ENCODE peak calls at places on chromosomes 2 and 18, in six cellular contexts. O, F, V, E, T and D are unnamed samples.

GRCh38 chr18:11276678-11277077 is 127.3 kb upstream of the PIEZO2 start:
- DNase-seq in V (no peak), T (no peak), F (no peak), E (no peak), O (no peak), D (no peak)

GRCh38 chr18:46915800-46916550 is 1.3 kb downstream of the PIAS2 start:
- DNase-seq in F (no peak), O (no peak), E (no peak), V (no peak), T (no peak), D (no peak)

GRCh38 chr18:37493352-37493935 is 72.2 kb downstream of the CELF4 start:
- DNase-seq in E (no peak), O (no peak), F (no peak), T (no peak), V (no peak), D (no peak)

GRCh38 chr2:133718688-133719201 is 150.5 kb upstream of the NCKAP5 start:
- DNase-seq in E (peak), F (no peak), T (peak), O (peak), V (no peak), D (no peak)

GRCh38 chr2:130869441-130870160 is 32.9 kb downstream of the ARHGEF4 start:
- DNase-seq in F (no peak), T (no peak), E (no peak), O (no peak), V (no peak), D (no peak)

GRCh38 chr2:160300203-160300602 is 100.1 kb upstream of the ITGB6 start:
- DNase-seq in F (no peak), E (no peak), V (no peak), T (no peak), O (no peak), D (no peak)

GRCh38 chr2:95044598-95044997 is 19.1 kb downstream of the MAL start:
- DNase-seq in F (no peak), E (no peak), O (no peak), T (no peak), V (no peak), D (no peak)

GRCh38 chr2:11784747-11785610 is 38.5 kb downstream of the LPIN1 start:
- DNase-seq in V (no peak), F (no peak), E (no peak), T (peak), O (no peak), D (peak)

GRCh38 chr2:26173596-26174482 is 951 bp downstream of the GAREM2 start:
- DNase-seq in F (no peak), O (no peak), V (no peak), T (no peak), E (no peak), D (no peak)

GRCh38 chr2:174492963-174493431 is 6.2 kb upstream of the GPR155 start:
- DNase-seq in V (peak), F (peak), T (no peak), E (no peak), O (no peak), D (peak)

GRCh38 chr2:238169021-238169707 is 10.4 kb downstream of the ERFE start:
- DNase-seq in T (peak), O (peak), V (no peak), F (no peak), E (peak), D (no peak)

GRCh38 chr2:196247114-196247978 is 76.0 kb upstream of the STK17B start:
- DNase-seq in V (no peak), O (no peak), F (no peak), E (no peak), T (peak), D (no peak)

GRCh38 chr2:163281717-163282116 is 443.1 kb upstream of the KCNH7 start:
- DNase-seq in E (no peak), T (no peak), V (no peak), O (no peak), F (no peak), D (no peak)

GRCh38 chr2:42474765-42475454 is 18.9 kb downstream of the KCNG3 start:
- DNase-seq in O (no peak), E (no peak), V (no peak), F (no peak), T (no peak), D (no peak)

GRCh38 chr2:75173746-75174145 is 25.6 kb downstream of the TACR1 start:
- DNase-seq in F (no peak), V (no peak), T (no peak), E (no peak), O (no peak), D (no peak)

GRCh38 chr2:177106212-177106611 is 106.4 kb upstream of the HNRNPA3 start:
- DNase-seq in T (no peak), O (no peak), V (no peak), F (no peak), E (no peak), D (no peak)

GRCh38 chr18:38695559-38696270 is 1130.1 kb upstream of the CELF4 start:
- DNase-seq in F (no peak), V (no peak), T (peak), E (no peak), O (no peak), D (no peak)

GRCh38 chr2:204691911-204692510 is 146.7 kb downstream of the PARD3B start:
- DNase-seq in V (no peak), E (no peak), O (peak), T (peak), F (no peak), D (no peak)

GRCh38 chr2:27954771-27955384 is 64.3 kb downstream of the BABAM2 start:
- DNase-seq in V (no peak), E (no peak), O (peak), T (peak), F (peak), D (peak)
- TF ChIP-seq CTCF in V (no peak), E (peak), O (peak), T (peak), F (peak), D (no peak)

DNA sequence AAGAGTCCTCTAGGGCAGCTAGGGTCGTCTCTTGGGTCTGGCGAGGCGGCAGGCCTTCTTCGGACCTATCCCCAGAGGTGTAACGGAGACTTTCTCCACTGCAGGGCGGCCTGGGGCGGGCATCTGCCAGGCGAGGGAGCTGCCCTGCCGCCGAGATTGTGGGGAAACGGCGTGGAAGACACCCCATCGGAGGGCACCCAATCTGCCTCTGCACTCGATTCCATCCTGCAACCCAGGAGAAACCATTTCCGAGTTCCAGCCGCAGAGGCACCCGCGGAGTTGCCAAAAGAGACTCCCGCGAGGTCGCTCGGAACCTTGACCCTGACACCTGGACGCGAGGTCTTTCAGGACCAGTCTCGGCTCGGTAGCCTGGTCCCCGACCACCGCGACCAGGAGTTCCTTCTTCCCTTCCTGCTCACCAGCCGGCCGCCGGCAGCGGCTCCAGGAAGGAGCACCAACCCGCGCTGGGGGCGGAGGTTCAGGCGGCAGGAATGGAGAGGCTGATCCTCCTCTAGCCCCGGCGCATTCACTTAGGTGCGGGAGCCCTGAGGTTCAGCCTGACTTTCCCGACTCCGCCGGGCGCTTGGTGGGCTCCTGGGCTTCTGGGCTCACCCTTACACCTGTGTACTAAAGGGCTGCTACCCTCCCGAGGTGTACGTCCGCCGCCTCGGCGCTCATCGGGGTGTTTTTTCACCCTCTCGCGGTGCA is 8.2 kb downstream of the SIX2 start:
- DNase-seq in F (no peak), T (no peak), O (no peak), E (no peak), V (no peak), D (no peak)
- H3K4me3 ChIP-seq in F (no peak), T (peak), O (peak), E (peak), V (no peak), D (no peak)

GRCh38 chr18:21111351-21112139 is at the start of gene ROCK1:
- DNase-seq in E (peak), V (peak), T (peak), F (peak), O (peak), D (peak)

GRCh38 chr18:21112543-21113105 is 1.0 kb upstream of the ROCK1 start:
- DNase-seq in E (no peak), F (no peak), T (peak), O (no peak), V (no peak), D (no peak)

GRCh38 chr18:21117385-21118135 is 5.9 kb upstream of the ROCK1 start:
- DNase-seq in T (peak), F (no peak), E (no peak), V (no peak), O (peak), D (no peak)

GRCh38 chr18:21112140-21112473 is 494 bp upstream of the ROCK1 start:
- DNase-seq in O (no peak), V (no peak), T (no peak), F (no peak), E (no peak), D (no peak)

DNA sequence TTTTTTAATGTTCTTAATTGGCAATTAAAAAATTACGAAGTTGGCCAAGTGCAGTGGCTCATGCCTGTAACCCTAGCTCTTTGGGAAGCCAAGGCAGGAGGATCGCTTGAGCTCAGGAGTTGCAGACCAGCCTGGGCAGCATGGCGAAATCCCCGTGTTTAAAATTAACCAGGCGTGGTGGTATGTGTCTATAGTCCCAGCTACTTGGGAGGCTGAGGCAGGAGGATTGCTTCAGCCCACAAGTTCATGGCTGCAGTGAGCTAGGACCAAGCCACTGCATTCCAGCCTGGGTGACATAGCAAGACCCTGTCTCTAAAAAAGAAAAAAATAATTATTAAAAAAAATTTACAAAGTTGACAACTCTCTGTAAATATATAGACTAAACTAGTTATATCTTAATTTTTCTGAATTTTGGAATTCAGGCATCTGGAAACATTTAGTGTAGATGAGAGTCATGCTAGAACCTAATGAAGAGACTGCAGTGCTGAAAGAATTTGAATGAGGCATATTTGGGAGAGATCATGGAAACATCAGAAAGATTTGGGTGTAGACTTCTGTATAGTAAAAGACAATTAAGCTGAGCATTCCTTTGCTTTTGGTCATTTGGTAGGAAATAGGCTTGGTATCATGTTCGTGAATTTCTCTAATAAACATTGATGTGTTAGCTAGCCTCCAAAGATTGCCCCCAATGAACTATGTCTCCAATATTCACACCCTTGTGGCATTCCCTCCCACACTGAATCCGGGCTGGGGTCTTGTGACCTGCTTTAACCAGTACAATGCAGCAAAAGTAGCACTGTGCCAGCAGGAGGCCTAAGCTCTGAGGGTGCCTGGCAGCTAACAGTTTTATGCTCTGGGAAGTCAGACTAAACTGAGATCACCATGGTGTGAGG is 4.2 kb upstream of the ROCK1 start:
- DNase-seq in O (no peak), E (no peak), F (no peak), V (no peak), T (peak), D (no peak)
- TF ChIP-seq CTCF in O (peak), E (no peak), F (no peak), V (no peak), T (peak), D (no peak)

DNA sequence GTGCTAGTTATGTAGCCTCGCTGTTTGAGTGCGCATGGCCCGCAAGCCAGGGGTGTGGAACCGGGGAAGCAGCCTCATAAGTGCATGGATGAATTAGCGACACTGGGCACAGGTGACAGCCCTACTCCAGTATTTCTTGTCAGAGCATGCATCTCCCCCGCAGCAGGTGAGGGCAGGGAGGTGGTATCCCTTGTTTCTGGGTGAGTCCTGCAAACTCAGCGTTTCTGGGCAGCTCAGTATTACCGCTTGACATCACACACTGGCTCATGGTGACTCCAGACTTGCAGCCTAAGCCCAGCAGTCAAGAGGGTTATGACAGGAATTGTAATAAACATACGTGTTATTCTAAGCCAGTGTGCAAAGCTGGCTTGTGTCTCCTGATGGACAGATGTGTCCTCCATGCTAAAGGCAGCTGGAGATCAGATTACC is 2.5 kb downstream of the CABLES1 start:
- DNase-seq in O (no peak), T (no peak), V (no peak), E (no peak), F (no peak), D (no peak)
- H3K4me3 ChIP-seq in O (peak), T (no peak), V (no peak), E (peak), F (peak), D (peak)

GRCh38 chr2:85367180-85367579 is 12.6 kb downstream of the ELMOD3 start:
- DNase-seq in T (no peak), V (no peak), O (no peak), F (no peak), E (no peak), D (no peak)
- TF ChIP-seq CTCF in T (no peak), V (no peak), O (no peak), F (no peak), E (no peak), D (no peak)

GRCh38 chr2:38073211-38074005 is 2.5 kb downstream of the CYP1B1 start:
- DNase-seq in F (no peak), E (no peak), V (no peak), O (no peak), T (peak), D (peak)
- H3K4me3 ChIP-seq in F (peak), E (peak), V (no peak), O (peak), T (peak), D (peak)

DNA sequence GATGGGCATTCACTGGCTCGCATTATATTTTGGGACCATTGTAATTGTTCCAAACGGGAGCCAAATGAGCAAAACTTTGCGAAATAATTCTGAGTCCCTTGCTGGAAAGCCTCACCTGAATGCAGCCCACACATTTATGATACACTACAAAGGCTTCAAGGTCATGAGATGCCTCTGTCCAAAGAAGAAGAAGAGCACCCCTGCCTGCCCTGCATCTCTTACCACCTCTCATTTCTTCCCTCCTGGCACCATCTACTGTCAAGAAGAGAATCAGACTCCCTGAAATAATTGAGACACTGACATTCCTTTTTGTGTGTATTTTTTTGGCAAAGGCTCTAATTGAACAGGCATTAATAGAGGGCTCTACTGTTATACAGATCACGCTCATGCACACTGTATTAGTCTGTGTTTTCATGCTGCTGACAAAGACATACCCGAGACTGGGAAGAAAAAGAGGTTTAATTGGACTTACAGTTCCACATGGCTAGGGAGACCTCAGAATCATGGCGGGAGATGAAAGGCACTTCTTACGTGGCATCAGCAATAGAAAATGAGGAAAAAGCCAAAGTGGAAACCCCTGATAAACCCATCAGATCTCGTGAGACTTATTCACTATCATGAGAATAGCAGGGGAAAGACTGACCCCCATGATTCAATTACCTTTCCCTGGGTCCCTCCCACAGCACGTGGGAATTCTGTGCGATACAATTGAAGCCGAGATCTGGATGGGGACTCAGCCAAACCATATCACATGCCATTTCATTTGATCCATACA is 176.3 kb downstream of the ALPK2 start:
- DNase-seq in E (no peak), V (no peak), O (no peak), T (no peak), F (no peak), D (no peak)
- TF ChIP-seq CTCF in E (no peak), V (no peak), O (no peak), T (no peak), F (no peak), D (no peak)

DNA sequence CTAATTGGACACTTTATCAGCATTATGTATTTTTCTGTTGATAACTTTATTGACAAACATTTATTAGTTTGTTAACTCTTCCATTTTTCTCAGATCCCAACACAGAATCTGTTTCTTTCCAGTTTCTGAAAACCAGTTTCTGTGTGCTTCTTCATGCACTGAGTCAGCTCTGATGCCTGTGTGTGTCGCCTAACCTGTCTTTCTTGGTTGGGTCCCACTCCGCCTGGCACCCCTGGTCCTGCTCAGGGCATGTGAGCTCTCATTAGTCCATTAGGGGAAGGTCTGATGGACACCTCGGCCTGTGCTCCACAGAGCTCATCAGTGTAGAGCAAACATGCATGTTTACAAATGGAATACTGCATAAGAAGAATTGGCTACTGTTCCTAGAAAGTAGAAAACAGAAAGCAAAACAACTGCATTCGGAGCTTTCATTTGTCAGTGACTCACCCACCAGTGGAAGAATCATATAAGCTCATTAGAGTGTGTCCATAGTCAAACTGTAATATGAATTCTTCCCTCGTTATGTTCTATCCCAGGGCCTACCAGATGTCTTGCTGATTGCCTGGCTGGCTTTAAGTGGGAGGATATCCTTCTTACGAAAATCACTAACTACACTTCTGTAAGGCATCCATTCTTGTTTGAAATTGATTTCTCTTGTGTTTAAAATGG is 137.7 kb downstream of the SNTG2 start:
- DNase-seq in V (no peak), F (no peak), O (no peak), T (no peak), E (no peak), D (no peak)
- H3K4me3 ChIP-seq in V (no peak), F (no peak), O (no peak), T (no peak), E (no peak), D (no peak)

GRCh38 chr2:218262631-218263586 is 2.1 kb downstream of the GPBAR1 start:
- DNase-seq in O (no peak), T (no peak), E (no peak), V (no peak), F (no peak), D (no peak)

GRCh38 chr2:218261424-218262273 is 834 bp downstream of the GPBAR1 start:
- DNase-seq in V (no peak), F (no peak), T (no peak), O (no peak), E (no peak), D (no peak)

GRCh38 chr2:218265626-218266025 is 4.3 kb downstream of the AAMP start:
- DNase-seq in O (no peak), E (no peak), V (no peak), F (no peak), T (no peak), D (no peak)

GRCh38 chr2:218264773-218265601 is 4.2 kb downstream of the GPBAR1 start:
- DNase-seq in E (no peak), O (no peak), T (no peak), V (peak), F (no peak), D (no peak)

DNA sequence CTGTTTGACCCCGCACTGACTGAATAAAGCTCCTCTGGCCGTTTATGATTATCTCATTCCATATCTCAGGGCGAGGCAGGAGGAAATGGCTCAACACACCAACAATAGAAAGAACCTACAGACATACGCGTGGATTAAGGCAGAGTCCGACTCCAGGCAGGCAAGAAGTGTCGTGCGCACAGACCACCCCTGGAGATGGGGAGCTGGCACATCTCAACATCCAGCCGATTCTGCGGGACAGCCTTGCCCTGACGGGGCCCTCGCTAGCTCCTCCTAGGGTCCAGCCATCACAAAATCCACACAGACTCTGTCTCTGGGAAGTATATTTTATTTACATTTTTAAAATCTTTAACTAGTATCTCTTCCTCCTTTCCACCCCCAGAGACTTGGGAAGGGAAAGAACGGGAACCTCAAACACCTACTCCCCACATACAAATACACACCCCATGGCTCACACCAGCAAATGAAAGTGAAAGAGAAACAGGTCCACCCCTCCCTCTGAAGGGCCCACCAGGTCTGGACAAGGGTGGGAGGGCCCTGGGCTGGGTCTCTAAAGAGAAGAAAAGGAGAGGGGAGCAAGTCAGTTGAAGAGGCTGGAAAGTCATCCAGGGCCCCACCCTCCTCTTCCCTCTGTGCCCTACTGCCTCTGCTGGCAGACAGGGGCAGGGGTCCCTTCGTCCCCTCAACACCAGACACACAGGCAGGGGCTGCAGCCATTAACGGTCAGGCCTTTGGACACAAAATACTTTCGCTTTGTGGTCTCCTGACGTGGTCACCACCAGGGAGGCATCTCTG is 3.2 kb downstream of the GPBAR1 start:
- DNase-seq in O (no peak), V (no peak), E (no peak), T (no peak), F (no peak), D (no peak)
- TF ChIP-seq CTCF in O (peak), V (no peak), E (no peak), T (peak), F (no peak), D (peak)